ENCODE peak calls at places on chromosomes 5 and 9, in nine cellular contexts. C is MCF 10A, D is T-cell, E is mesothelial cell of epicardium, M is transverse colon, Y is NCI-H1092, B is psoas muscle, Q is ELF-1, V is suprapubic skin. O is an unnamed sample.

GRCh38 chr5:2289380-2289779 is 406.7 kb upstream of the IRX4 start:
- DNase-seq in C (no peak), E (no peak), Q (no peak), B (no peak), V (no peak), M (no peak), D (no peak), Y (no peak), O (no peak)

GRCh38 chr5:135367554-135367953 is 31.5 kb downstream of the MACROH2A1 start:
- DNase-seq in B (no peak), Q (no peak), C (no peak), E (no peak), V (no peak), D (no peak), Y (no peak), M (no peak), O (peak; percentile 39)

GRCh38 chr5:171269717-171270116 is 39.3 kb upstream of the TLX3 start:
- DNase-seq in Y (no peak), E (no peak), B (no peak), M (no peak), C (peak; percentile 47), Q (no peak), D (no peak), V (no peak), O (no peak)

GRCh38 chr5:1524481-1524798 is 680 bp upstream of the LPCAT1 start:
- DNase-seq in C (no peak), B (no peak), E (no peak), V (no peak), Q (no peak), Y (no peak), M (peak; percentile 11), D (no peak), O (peak; percentile 7)

GRCh38 chr9:134349941-134350340 is 23.7 kb downstream of the RXRA start:
- DNase-seq in Y (no peak), B (no peak), E (no peak), Q (no peak), M (no peak), D (no peak), C (no peak), V (no peak), O (no peak)

GRCh38 chr9:6855860-6856259 is 98.1 kb downstream of the KDM4C start:
- DNase-seq in Q (no peak), D (no peak), B (no peak), E (no peak), V (no peak), Y (no peak), C (peak; percentile 33), M (no peak), O (no peak)

GRCh38 chr9:106864533-106865143 is 1.7 kb downstream of the ZNF462 start:
- DNase-seq in E (no peak), M (no peak), Y (no peak), Q (no peak), C (peak; percentile 49), V (no peak), B (no peak), D (no peak), O (peak; percentile 30)

GRCh38 chr5:13773652-13774051 is 170.8 kb downstream of the DNAH5 start:
- DNase-seq in E (no peak), D (no peak), V (no peak), Q (no peak), Y (no peak), M (no peak), B (no peak), C (no peak), O (no peak)

GRCh38 chr5:16618138-16618897 is 1.5 kb upstream of the RETREG1 start:
- DNase-seq in D (no peak), B (no peak), Y (peak; percentile 56), Q (no peak), V (no peak), M (no peak), C (no peak), E (no peak), O (no peak)

GRCh38 chr9:86175223-86175622 is 75.9 kb upstream of the GOLM1 start:
- DNase-seq in C (no peak), E (no peak), B (no peak), Y (peak; percentile 19), V (no peak), M (no peak), D (no peak), Q (no peak), O (no peak)

GRCh38 chr5:169229342-169229892 is 71.5 kb downstream of the SLIT3 start:
- DNase-seq in M (no peak), Y (no peak), V (no peak), E (no peak), D (no peak), Q (no peak), C (no peak), B (no peak), O (no peak)

GRCh38 chr9:89853931-89854330 is 249.1 kb downstream of the GADD45G start:
- DNase-seq in D (no peak), C (no peak), M (no peak), B (no peak), E (no peak), Q (no peak), Y (no peak), V (peak; percentile 74), O (no peak)

GRCh38 chr9:88871669-88872068 is 119.6 kb upstream of the S1PR3 start:
- DNase-seq in B (no peak), C (no peak), Q (no peak), D (no peak), E (no peak), V (no peak), Y (no peak), M (no peak), O (no peak)

GRCh38 chr5:54457094-54457531 is 1.6 kb downstream of the HSPB3 start:
- DNase-seq in Q (peak; percentile 55), M (peak; percentile 10), V (no peak), Y (no peak), B (no peak), D (no peak), C (peak; percentile 60), E (no peak), O (no peak)

GRCh38 chr9:136775191-136775590 is 10.9 kb upstream of the LCN15 start:
- DNase-seq in V (no peak), E (no peak), D (no peak), Y (no peak), Q (no peak), M (no peak), B (no peak), C (no peak), O (no peak)

GRCh38 chr9:134970719-134971118 is 53.0 kb upstream of the FCN1 start:
- DNase-seq in C (no peak), Y (no peak), B (no peak), M (no peak), V (peak; percentile 71), E (no peak), Q (no peak), D (no peak), O (no peak)

GRCh38 chr9:34989946-34990635 is 546 bp downstream of the DNAJB5 start:
- DNase-seq in D (peak; percentile 7), Q (peak; percentile 86), M (peak; percentile 63), B (peak; percentile 80), C (no peak), Y (peak; percentile 44), V (peak; percentile 80), E (peak; percentile 62), O (peak; percentile 69)

GRCh38 chr5:136276087-136276486 is 83.1 kb upstream of the SMIM32 start:
- DNase-seq in D (no peak), V (no peak), M (no peak), B (no peak), Y (no peak), C (no peak), Q (no peak), E (no peak), O (no peak)

GRCh38 chr5:38809388-38810359 is 36.1 kb upstream of the OSMR start:
- DNase-seq in Q (peak; percentile 88), M (peak; percentile 68), E (peak; percentile 75), Y (peak; percentile 65), D (peak; percentile 2), V (peak; percentile 89), B (peak; percentile 76), C (peak; percentile 88), O (peak; percentile 86)

GRCh38 chr5:68383888-68384310 is 168.3 kb downstream of the PIK3R1 start:
- DNase-seq in E (no peak), Y (no peak), Q (no peak), B (no peak), M (peak; percentile 52), D (no peak), V (no peak), C (no peak), O (no peak)

GRCh38 chr9:134265078-134265477 is 61.2 kb upstream of the RXRA start:
- DNase-seq in M (no peak), D (no peak), B (no peak), E (no peak), V (no peak), Y (no peak), C (no peak), Q (no peak), O (no peak)

GRCh38 chr5:98705841-98706240 is 67.6 kb upstream of the RGMB start:
- DNase-seq in Y (no peak), Q (no peak), C (no peak), B (no peak), M (no peak), V (no peak), D (no peak), E (no peak), O (no peak)

O was measured in thyroid gland.